ENCODE peak calls at places on chromosomes 4 and X, in five cellular contexts. R is left kidney, Q is AG04450, T is NCI-H345, W is A549. Z is an unnamed sample.

GRCh38 chr4:2066011-2066551 is 7.0 kb downstream of the NAT8L start:
- DNase-seq in T (no peak), W (no peak), Q (no peak), R (no peak), Z (no peak)

GRCh38 chr4:168879178-168879577 is 130.9 kb downstream of the CBR4 start:
- DNase-seq in Q (no peak), W (no peak), T (no peak), R (no peak), Z (no peak)

GRCh38 chr4:81214518-81215218 is 354 bp downstream of the PRKG2 start:
- DNase-seq in T (peak), W (no peak), Q (no peak), R (peak), Z (peak)

GRCh38 chr4:89535251-89535650 is 227.7 kb upstream of the GPRIN3 start:
- DNase-seq in W (no peak), Q (no peak), R (no peak), T (no peak), Z (no peak)

GRCh38 chr4:74117024-74117534 is 18.1 kb upstream of the CXCL2 start:
- DNase-seq in T (peak), R (peak), Q (peak), W (peak), Z (no peak)

GRCh38 chr4:8267077-8267476 is 2.5 kb upstream of the HTRA3 start:
- DNase-seq in W (peak), Q (no peak), T (peak), R (peak), Z (no peak)

GRCh38 chrX:78104447-78105176 is 564 bp downstream of the PGK1 start:
- DNase-seq in Q (no peak), T (peak), W (peak), R (peak), Z (peak)

GRCh38 chr4:3671571-3672464 is 94.4 kb upstream of the ADRA2C start:
- DNase-seq in R (no peak), T (peak), Q (no peak), W (peak), Z (peak)

GRCh38 chr4:129218355-129218754 is 122.4 kb downstream of the C4orf33 start:
- DNase-seq in W (no peak), R (peak), T (peak), Q (no peak), Z (peak)

GRCh38 chrX:41906515-41907165 is 16.7 kb downstream of the CASK start:
- DNase-seq in Q (no peak), W (no peak), R (no peak), T (no peak), Z (no peak)

GRCh38 chr4:56425518-56425917 is 9.9 kb downstream of the PPAT start:
- DNase-seq in W (no peak), T (no peak), R (no peak), Q (no peak), Z (no peak)

GRCh38 chrX:119105826-119106225 is 21.8 kb downstream of the KIAA1210 start:
- DNase-seq in W (no peak), T (no peak), Q (no peak), R (no peak), Z (no peak)

GRCh38 chr4:145513020-145513621 is 31.5 kb downstream of the SMAD1 start:
- DNase-seq in R (no peak), T (no peak), W (no peak), Q (no peak), Z (no peak)

GRCh38 chrX:10612215-10612614 is 8.2 kb downstream of the MID1 start:
- DNase-seq in W (no peak), T (no peak), R (no peak), Q (no peak), Z (no peak)

GRCh38 chr4:67084801-67085200 is 460.5 kb downstream of the CENPC start:
- DNase-seq in Q (no peak), R (no peak), T (no peak), W (no peak), Z (no peak)

GRCh38 chr4:153337686-153338085 is 6.8 kb upstream of the MND1 start:
- DNase-seq in W (no peak), Q (no peak), T (no peak), R (no peak), Z (no peak)

GRCh38 chrX:151735219-151735618 is 673 bp downstream of the CNGA2 start:
- DNase-seq in W (no peak), T (no peak), R (no peak), Q (no peak), Z (no peak)

GRCh38 chrX:117985241-117985640 is 131.4 kb downstream of the KLHL13 start:
- DNase-seq in T (no peak), Q (no peak), R (no peak), W (no peak), Z (peak)

GRCh38 chrX:39418132-39418935 is 617.1 kb downstream of the MID1IP1 start:
- DNase-seq in Q (no peak), R (peak), W (no peak), T (no peak), Z (no peak)

GRCh38 chr4:108620933-108621905 is 843 bp downstream of the RPL34 start:
- DNase-seq in T (no peak), Q (no peak), W (no peak), R (no peak), Z (no peak)

GRCh38 chrX:138128025-138128671 is 562.2 kb downstream of the ZIC3 start:
- DNase-seq in Q (no peak), R (peak), W (peak), T (no peak), Z (peak)

GRCh38 chrX:57156397-57157049 is 19.3 kb upstream of the SPIN2A start:
- DNase-seq in W (no peak), T (peak), R (peak), Q (no peak), Z (no peak)

GRCh38 chr4:14652522-14652921 is 349.8 kb upstream of the CPEB2 start:
- DNase-seq in T (no peak), R (no peak), Q (no peak), W (no peak), Z (no peak)

GRCh38 chrX:149222040-149222439 is 283.1 kb downstream of the IDS start:
- DNase-seq in T (no peak), W (no peak), Q (no peak), R (no peak), Z (no peak)

GRCh38 chr4:38132140-38132673 is 172.0 kb downstream of the PTTG2 start:
- DNase-seq in W (no peak), T (no peak), R (peak), Q (peak), Z (peak)

GRCh38 chr4:145452447-145453162 is 29.0 kb upstream of the SMAD1 start:
- DNase-seq in W (no peak), T (no peak), R (no peak), Q (no peak), Z (no peak)

GRCh38 chr4:100875296-100876040 is 357.6 kb upstream of the EMCN start:
- DNase-seq in R (no peak), Q (no peak), T (no peak), W (no peak), Z (no peak)

GRCh38 chr4:14719053-14719452 is 283.2 kb upstream of the CPEB2 start:
- DNase-seq in R (no peak), T (no peak), W (no peak), Q (no peak), Z (peak)

GRCh38 chr4:52600275-52600674 is 58.8 kb downstream of the USP46 start:
- DNase-seq in Q (no peak), T (no peak), R (peak), W (no peak), Z (no peak)

GRCh38 chrX:150410513-150410912 is 47.4 kb downstream of the MAMLD1 start:
- DNase-seq in T (no peak), W (no peak), R (no peak), Q (no peak), Z (no peak)

GRCh38 chr4:102868782-102869568 is at the start of gene CISD2:
- DNase-seq in T (peak), Q (peak), W (peak), R (peak), Z (peak)

GRCh38 chrX:124209792-124210576 is 122.5 kb upstream of the TEX13D start:
- DNase-seq in Q (no peak), W (no peak), T (no peak), R (no peak), Z (no peak)

GRCh38 chr4:42519803-42520417 is 122.6 kb downstream of the SHISA3 start:
- DNase-seq in W (peak), Q (peak), T (peak), R (peak), Z (peak)

GRCh38 chr4:39648827-39649558 is 10.3 kb upstream of the SMIM14 start:
- DNase-seq in T (no peak), W (no peak), Q (no peak), R (no peak), Z (peak)

GRCh38 chr4:138835833-138836521 is 179.6 kb upstream of the NOCT start:
- DNase-seq in Q (no peak), T (peak), R (peak), W (no peak), Z (peak)

Z was measured in NCI-H69.